ENCODE peak calls at places on chromosomes 11 and 22, in nine cellular contexts. H is psoas muscle, D is right cardiac atrium, W is neural crest cell, T is lung, J is NCI-H1048, Q is sigmoid colon, E is AG10803, L is RCC 7860. Z is an unnamed sample.

GRCh38 chr11:57251491-57252104 is 14.5 kb upstream of the APLNR start:
- DNase-seq in H (no peak), D (peak; percentile 76), W (no peak), T (no peak), J (no peak), Q (no peak), E (peak; percentile 30), L (no peak), Z (no peak)

GRCh38 chr11:19968860-19969259 is 191.4 kb downstream of the DBX1 start:
- DNase-seq in H (no peak), D (no peak), W (no peak), T (no peak), J (no peak), Q (no peak), E (no peak), L (no peak), Z (no peak)

GRCh38 chr22:48332438-48333322 is 1495.0 kb downstream of the BRD1 start:
- DNase-seq in H (peak; percentile 42), D (no peak), W (no peak), T (no peak), J (no peak), Q (no peak), E (no peak), L (no peak), Z (no peak)

GRCh38 chr11:93537022-93537421 is 6.2 kb downstream of the SMCO4 start:
- DNase-seq in H (peak; percentile 64), D (peak; percentile 80), W (no peak), T (no peak), J (no peak), Q (no peak), E (no peak), L (no peak), Z (no peak)

GRCh38 chr11:36151933-36152580 is 137.2 kb downstream of the COMMD9 start:
- DNase-seq in H (no peak), D (no peak), W (no peak), T (no peak), J (no peak), Q (no peak), E (no peak), L (no peak), Z (no peak)

GRCh38 chr11:30960387-30960992 is 374.3 kb upstream of the MPPED2 start:
- DNase-seq in H (no peak), D (no peak), W (peak; percentile 5), T (no peak), J (no peak), Q (no peak), E (peak; percentile 62), L (peak; percentile 21), Z (peak; percentile 28)

GRCh38 chr22:38202437-38203089 is 769 bp downstream of the MAFF start:
- DNase-seq in H (peak; percentile 96), D (peak; percentile 97), W (peak; percentile 53), T (peak; percentile 81), J (no peak), Q (peak; percentile 97), E (peak; percentile 90), L (peak; percentile 35), Z (peak; percentile 77)

GRCh38 chr11:87422566-87422965 is 384.8 kb downstream of the TMEM135 start:
- DNase-seq in H (no peak), D (no peak), W (no peak), T (no peak), J (no peak), Q (no peak), E (no peak), L (no peak), Z (no peak)

GRCh38 chr11:61258546-61258945 is 17.6 kb downstream of the PGA5 start:
- DNase-seq in H (no peak), D (no peak), W (no peak), T (no peak), J (no peak), Q (no peak), E (no peak), L (no peak), Z (no peak)

GRCh38 chr22:31345331-31346254 is 553 bp downstream of the PATZ1 start:
- DNase-seq in H (peak; percentile 92), D (peak; percentile 96), W (peak; percentile 80), T (peak; percentile 75), J (peak; percentile 81), Q (peak; percentile 90), E (peak; percentile 78), L (peak; percentile 48), Z (peak; percentile 58)

GRCh38 chr11:100576044-100577021 is 110.8 kb upstream of the ARHGAP42 start:
- DNase-seq in H (no peak), D (no peak), W (peak; percentile 6), T (no peak), J (no peak), Q (no peak), E (peak; percentile 63), L (peak; percentile 43), Z (peak; percentile 80)

GRCh38 chr11:67494371-67495233 is 10.6 kb downstream of the PITPNM1 start:
- DNase-seq in H (no peak), D (no peak), W (no peak), T (no peak), J (no peak), Q (no peak), E (no peak), L (no peak), Z (no peak)

GRCh38 chr22:17896552-17896951 is 122.3 kb upstream of the BID start:
- DNase-seq in H (peak; percentile 89), D (peak; percentile 68), W (no peak), T (no peak), J (no peak), Q (peak; percentile 81), E (peak; percentile 17), L (no peak), Z (peak; percentile 14)

GRCh38 chr22:39645532-39645931 is 75.0 kb downstream of the CACNA1I start:
- DNase-seq in H (no peak), D (peak; percentile 27), W (no peak), T (no peak), J (no peak), Q (no peak), E (no peak), L (no peak), Z (no peak)

GRCh38 chr11:11973361-11973800 is 35.0 kb downstream of the DKK3 start:
- DNase-seq in H (peak; percentile 73), D (peak; percentile 95), W (no peak), T (no peak), J (no peak), Q (peak; percentile 88), E (peak; percentile 88), L (no peak), Z (no peak)

GRCh38 chr22:24409707-24410106 is 17.7 kb upstream of the ADORA2A start:
- DNase-seq in H (no peak), D (no peak), W (no peak), T (no peak), J (no peak), Q (no peak), E (no peak), L (no peak), Z (no peak)

GRCh38 chr11:83002522-83002921 is 69.2 kb downstream of the RAB30 start:
- DNase-seq in H (no peak), D (no peak), W (no peak), T (no peak), J (no peak), Q (no peak), E (no peak), L (no peak), Z (no peak)

GRCh38 chr11:117717485-117718314 is 79.3 kb downstream of the DSCAML1 start:
- DNase-seq in H (no peak), D (peak; percentile 76), W (no peak), T (peak; percentile 57), J (no peak), Q (peak; percentile 51), E (no peak), L (peak; percentile 34), Z (peak; percentile 88)

GRCh38 chr11:107576497-107577086 is 11.1 kb upstream of the ALKBH8 start:
- DNase-seq in H (peak; percentile 56), D (peak; percentile 85), W (peak; percentile 53), T (peak; percentile 50), J (no peak), Q (no peak), E (peak; percentile 56), L (peak; percentile 28), Z (peak; percentile 66)

GRCh38 chr22:25928038-25928437 is 186.1 kb downstream of the MYO18B start:
- DNase-seq in H (no peak), D (no peak), W (no peak), T (no peak), J (no peak), Q (no peak), E (no peak), L (no peak), Z (no peak)

GRCh38 chr22:44901301-44901700 is 108.5 kb downstream of the PHF21B start:
- DNase-seq in H (no peak), D (no peak), W (no peak), T (no peak), J (no peak), Q (no peak), E (no peak), L (no peak), Z (no peak)

GRCh38 chr22:21657361-21658118 is 8.3 kb upstream of the PPIL2 start:
- DNase-seq in H (peak; percentile 79), D (peak; percentile 89), W (peak; percentile 72), T (peak; percentile 66), J (peak; percentile 45), Q (no peak), E (peak; percentile 19), L (peak; percentile 12), Z (peak; percentile 89)

GRCh38 chr11:108121274-108122155 is at the start of gene ACAT1:
- DNase-seq in H (peak; percentile 99), D (peak; percentile 99), W (peak; percentile 92), T (peak; percentile 98), J (peak; percentile 87), Q (peak; percentile 99), E (peak; percentile 85), L (peak; percentile 74), Z (peak; percentile 93)

GRCh38 chr11:128516467-128516778 is 70.9 kb downstream of the ETS1 start:
- DNase-seq in H (no peak), D (no peak), W (no peak), T (no peak), J (no peak), Q (no peak), E (no peak), L (no peak), Z (no peak)

GRCh38 chr11:70247042-70247709 is 23.3 kb upstream of the PPFIA1 start:
- DNase-seq in H (peak; percentile 23), D (no peak), W (no peak), T (no peak), J (no peak), Q (no peak), E (no peak), L (peak; percentile 14), Z (no peak)